ENCODE peak calls at places on chromosome 1, in nine cellular contexts. A is AG09309; Y is Jurkat, Clone E6-1; I is heart right ventricle; H is EL; K is brain microvascular endothelial cell; F is stimulated activated CD8-positive, alpha-beta memory T cell treated with anti-CD3 and anti-CD28 coated beads, Interleukin-4, amount 100 ng/mL, for 1 hour; M is nucleus accumbens; J is GF-D8. L is an unnamed sample.

GRCh38 chr1:230901711-230902110 is 33.4 kb upstream of the C1orf198 start:
- DNase-seq in A (no peak), Y (no peak), I (no peak), H (no peak), K (no peak), F (no peak), M (no peak), J (no peak), L (no peak)

GRCh38 chr1:235646463-235646862 is 3.1 kb downstream of the GNG4 start:
- DNase-seq in A (no peak), Y (no peak), I (no peak), H (no peak), K (no peak), F (no peak), M (no peak), J (no peak), L (no peak)

GRCh38 chr1:34763142-34763781 is 3.7 kb downstream of the GJB4 start:
- DNase-seq in A (no peak), Y (no peak), I (no peak), H (peak), K (peak), F (no peak), M (no peak), J (no peak), L (peak)

GRCh38 chr1:119782541-119783338 is 14.0 kb upstream of the HMGCS2 start:
- DNase-seq in A (no peak), Y (no peak), I (no peak), H (no peak), K (no peak), F (no peak), M (no peak), J (no peak), L (no peak)

GRCh38 chr1:204457665-204458064 is 36.9 kb downstream of the PIK3C2B start:
- DNase-seq in A (no peak), Y (no peak), I (no peak), H (no peak), K (no peak), F (no peak), M (no peak), J (no peak), L (no peak)

GRCh38 chr1:42992043-42992697 is 33.5 kb upstream of the SLC2A1 start:
- DNase-seq in A (no peak), Y (no peak), I (no peak), H (no peak), K (no peak), F (no peak), M (no peak), J (no peak), L (no peak)

GRCh38 chr1:56524263-56524662 is 55.1 kb downstream of the PLPP3 start:
- DNase-seq in A (no peak), Y (no peak), I (no peak), H (no peak), K (no peak), F (no peak), M (no peak), J (no peak), L (no peak)

GRCh38 chr1:160407819-160408801 is 7.7 kb downstream of the VANGL2 start:
- DNase-seq in A (no peak), Y (no peak), I (no peak), H (peak), K (no peak), F (no peak), M (no peak), J (no peak), L (no peak)

GRCh38 chr1:56531624-56532358 is 47.6 kb downstream of the PLPP3 start:
- DNase-seq in A (no peak), Y (no peak), I (no peak), H (no peak), K (no peak), F (no peak), M (no peak), J (no peak), L (no peak)

GRCh38 chr1:18849252-18849651 is 10.2 kb downstream of the TAS1R2 start:
- DNase-seq in A (no peak), Y (no peak), I (no peak), H (no peak), K (no peak), F (no peak), M (no peak), J (no peak), L (no peak)

GRCh38 chr1:21325731-21326387 is 35.6 kb upstream of the ECE1 start:
- DNase-seq in A (no peak), Y (no peak), I (no peak), H (no peak), K (no peak), F (no peak), M (peak), J (no peak), L (no peak)

GRCh38 chr1:20343149-20343936 is 52.7 kb downstream of the VWA5B1 start:
- DNase-seq in A (no peak), Y (no peak), I (peak), H (no peak), K (no peak), F (no peak), M (no peak), J (no peak), L (no peak)